ENCODE peak calls at places on chromosomes 4 and X, in five cellular contexts. B is H1, X is H9, H is IMR-90, C is mesenchymal stem cell. R is an unnamed sample.

GRCh38 chr4:41207330-41207831 is 7.0 kb downstream of the APBB2 start:
- DNase-seq in C (peak; percentile 28), B (no peak), X (no peak), H (no peak), R (no peak)

GRCh38 chrX:133249659-133250058 is 31.5 kb upstream of the TFDP3 start:
- DNase-seq in C (no peak), H (no peak), X (no peak), B (no peak), R (no peak)

GRCh38 chr4:113699772-113700171 is 61.8 kb downstream of the CAMK2D start:
- DNase-seq in H (peak; percentile 76), X (no peak), C (peak; percentile 33), B (no peak), R (no peak)

GRCh38 chrX:25343060-25343459 is 327.3 kb upstream of the ARX start:
- DNase-seq in X (no peak), H (no peak), C (no peak), B (no peak), R (peak; percentile 0)

GRCh38 chr4:182808673-182809416 is 108.3 kb downstream of the DCTD start:
- DNase-seq in C (peak; percentile 17), B (no peak), H (peak; percentile 24), X (no peak), R (no peak)

GRCh38 chr4:72896515-72896914 is 173.0 kb downstream of the COX18 start:
- DNase-seq in C (peak; percentile 79), B (no peak), X (no peak), H (peak; percentile 78), R (peak; percentile 83)

GRCh38 chr4:184664445-184665210 is 15.1 kb downstream of the PRIMPOL start:
- DNase-seq in H (peak; percentile 18), B (no peak), C (no peak), X (peak; percentile 55), R (peak; percentile 80)

GRCh38 chr4:141248029-141248428 is 27.3 kb downstream of the ZNF330 start:
- DNase-seq in C (peak; percentile 70), X (no peak), B (no peak), H (peak; percentile 71), R (no peak)

GRCh38 chr4:10589308-10589707 is 95.3 kb downstream of the CLNK start:
- DNase-seq in H (no peak), B (no peak), C (no peak), X (no peak), R (peak; percentile 81)

GRCh38 chr4:150379454-150379853 is 202.5 kb upstream of the MAB21L2 start:
- DNase-seq in B (no peak), C (no peak), H (peak; percentile 64), X (no peak), R (no peak)

GRCh38 chr4:24753519-24753918 is 41.9 kb upstream of the SOD3 start:
- DNase-seq in H (peak; percentile 67), B (no peak), X (no peak), C (peak; percentile 28), R (no peak)

GRCh38 chr4:123896446-123897071 is 500.0 kb downstream of the SPRY1 start:
- DNase-seq in H (no peak), C (no peak), B (no peak), X (no peak), R (no peak)

GRCh38 chr4:153931804-153932203 is 142.9 kb upstream of the SFRP2 start:
- DNase-seq in C (peak; percentile 82), H (no peak), B (no peak), X (no peak), R (no peak)

GRCh38 chr4:153936121-153936520 is 147.2 kb upstream of the SFRP2 start:
- DNase-seq in C (no peak), H (no peak), B (no peak), X (no peak), R (no peak)

GRCh38 chr4:153934689-153935017 is 145.8 kb upstream of the SFRP2 start:
- DNase-seq in C (peak; percentile 19), H (no peak), X (no peak), B (no peak), R (no peak)

GRCh38 chr4:153937289-153937688 is 148.4 kb upstream of the SFRP2 start:
- DNase-seq in H (no peak), X (no peak), C (no peak), B (no peak), R (no peak)

DNA sequence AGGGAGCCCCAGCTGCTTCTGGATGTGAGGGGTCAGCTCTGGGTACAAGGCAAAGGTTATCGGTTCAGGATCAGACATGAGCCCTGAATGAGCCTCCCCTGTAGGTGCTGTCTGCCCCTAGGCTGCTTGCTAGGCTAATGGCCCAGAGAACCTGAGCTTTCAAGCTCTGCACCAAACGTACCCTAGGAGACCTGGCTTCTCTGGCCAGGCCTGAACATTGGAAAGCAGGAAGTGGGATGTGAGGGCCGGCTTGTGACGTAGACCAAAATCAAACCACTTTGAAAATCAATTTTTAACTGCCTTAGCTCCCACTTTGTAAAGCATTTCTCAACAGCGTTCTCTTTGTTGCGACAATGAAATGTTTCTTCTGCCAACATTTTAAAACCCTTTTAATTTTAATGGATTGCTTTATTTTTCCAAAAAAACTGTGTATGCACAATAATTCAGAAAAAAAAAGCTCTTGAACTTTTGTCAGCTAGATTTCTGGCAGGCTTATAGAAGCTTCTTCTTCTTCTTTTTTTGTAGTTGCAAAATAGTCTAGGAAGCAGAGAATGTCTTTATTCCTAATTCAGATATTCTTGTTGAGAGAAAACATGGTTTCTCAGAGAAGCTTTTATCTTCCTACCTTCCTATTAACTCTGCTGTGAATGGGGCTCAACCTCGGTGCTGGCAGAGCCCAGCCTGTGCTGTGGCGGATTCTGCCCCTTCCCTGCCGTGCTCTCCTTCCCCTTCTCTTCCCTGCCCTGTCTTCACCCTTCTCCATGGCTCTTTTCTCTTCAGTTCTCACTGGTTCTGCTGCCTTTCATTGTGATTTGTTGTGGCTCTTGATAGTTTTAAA is 145.2 kb upstream of the SFRP2 start:
- DNase-seq in C (no peak), H (no peak), B (no peak), X (no peak), R (peak; percentile 7)
- H3K18ac ChIP-seq in C (peak overlapping the region; percentile 56), H (no peak overlapping the region), B (no peak overlapping the region), X (no peak overlapping the region), R (no peak overlapping the region)

DNA sequence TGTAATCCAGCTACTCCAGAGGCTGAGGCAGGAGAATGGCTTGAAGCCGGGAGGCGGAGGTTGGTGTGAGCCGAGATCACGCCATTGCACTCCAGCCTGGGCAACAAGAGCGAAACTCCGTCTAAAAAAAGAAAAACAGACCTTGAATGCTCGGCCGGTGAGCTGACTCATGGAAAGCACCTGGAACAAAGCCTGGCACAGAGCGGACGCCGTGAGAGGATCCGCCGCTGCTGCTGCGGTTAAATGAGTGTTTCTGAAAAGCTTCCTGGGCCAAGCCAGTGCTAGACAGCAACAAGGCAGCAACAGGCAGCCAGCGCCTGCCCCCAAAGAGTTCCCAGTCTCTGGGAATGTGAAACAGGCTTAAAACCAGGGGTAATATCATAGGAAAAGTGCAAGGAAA is 186.4 kb downstream of the AFAP1 start:
- DNase-seq in B (no peak), X (no peak), C (no peak), H (no peak), R (no peak)
- H2BK5ac ChIP-seq in B (no peak overlapping the region), X (no peak overlapping the region), C (no peak overlapping the region), H (no peak overlapping the region), R (no peak overlapping the region)

GRCh38 chr4:139630991-139631390 is 34.6 kb upstream of the MGST2 start:
- DNase-seq in C (no peak), H (no peak), X (no peak), B (no peak), R (peak; percentile 46)
- H2BK120ac ChIP-seq in C (no peak overlapping the region), H (no peak overlapping the region), X (no peak overlapping the region), B (no peak overlapping the region), R (no peak overlapping the region)

DNA sequence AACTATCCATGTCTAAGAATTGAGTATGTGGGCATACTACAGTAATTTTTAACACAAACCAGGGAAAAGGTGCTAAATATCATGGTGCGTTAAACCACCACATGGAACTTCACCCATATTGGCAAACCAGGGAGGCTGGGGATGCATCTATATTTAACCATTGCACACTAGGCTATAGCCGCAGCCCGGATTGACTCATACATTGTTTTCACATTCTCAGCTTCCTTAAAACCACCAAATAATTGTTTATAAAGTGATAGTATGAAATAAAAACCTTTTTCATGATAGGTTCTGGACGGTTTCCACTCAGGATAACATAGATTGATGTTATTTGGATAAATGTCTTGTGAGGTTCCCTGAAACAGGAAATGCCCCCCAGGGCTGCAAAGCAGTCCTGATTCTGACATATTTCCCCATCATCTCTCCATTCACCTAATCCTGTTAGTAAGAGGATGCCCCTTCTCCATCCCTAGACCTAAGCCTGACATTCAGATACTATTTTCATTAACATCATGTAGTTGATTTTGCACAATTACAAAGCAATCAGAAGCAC is 7.9 kb downstream of the COL25A1 start:
- DNase-seq in C (peak; percentile 75), B (no peak), H (peak; percentile 13), X (no peak), R (no peak)
- H3K18ac ChIP-seq in C (no peak overlapping the region), B (no peak overlapping the region), H (no peak overlapping the region), X (no peak overlapping the region), R (no peak overlapping the region)

DNA sequence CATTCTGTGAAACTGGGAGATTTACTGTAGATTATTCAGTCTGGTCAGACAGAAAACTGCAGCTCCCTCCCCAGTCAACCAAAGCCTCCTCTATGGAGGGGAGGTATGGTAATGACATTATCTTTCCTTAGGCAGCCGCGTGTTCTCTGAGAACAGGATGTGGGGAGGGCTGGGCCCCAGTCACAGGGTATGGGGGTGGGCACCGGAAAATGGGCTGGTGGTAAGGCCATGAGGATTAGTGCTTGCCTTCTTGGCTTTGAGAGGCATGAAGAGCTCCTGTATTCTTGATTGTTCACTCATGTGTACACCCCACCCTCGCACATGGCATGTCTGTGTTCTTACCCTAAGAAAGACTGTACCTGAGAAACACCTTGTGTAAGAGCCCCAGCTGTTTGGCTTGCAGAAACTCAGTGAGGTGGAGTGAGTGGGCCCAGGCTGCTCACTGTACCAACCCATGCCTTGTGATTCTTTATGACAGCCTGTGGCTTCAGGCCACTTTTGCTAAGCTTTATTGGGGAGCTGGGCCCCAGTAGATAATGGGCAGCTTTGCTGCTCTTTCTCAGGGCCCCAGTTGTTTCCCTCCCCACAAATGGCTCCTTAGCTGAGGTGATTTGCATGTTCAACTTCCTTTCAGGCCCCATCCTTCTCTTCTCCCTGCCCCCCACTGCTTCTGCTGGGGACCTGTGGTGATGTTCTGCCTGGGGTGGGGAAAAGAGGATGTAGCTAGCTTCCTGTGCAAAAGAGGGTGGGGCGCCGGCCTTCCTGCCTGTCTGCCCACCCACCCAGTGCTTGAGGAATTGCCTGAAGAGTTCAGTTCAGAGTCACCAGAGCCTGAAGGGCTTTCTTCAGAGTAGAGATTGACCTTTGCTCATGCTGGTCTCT is 30.7 kb downstream of the MSN start:
- DNase-seq in X (peak; percentile 32), H (no peak), B (no peak), C (peak; percentile 67), R (peak; percentile 70)
- H2BK5ac ChIP-seq in X (no peak overlapping the region), H (peak overlapping the region; percentile 74), B (peak overlapping the region; percentile 44), C (no peak overlapping the region), R (peak overlapping the region; percentile 1)

GRCh38 chrX:42098897-42099296 is 175.5 kb upstream of the CASK start:
- DNase-seq in H (no peak), B (no peak), X (peak; percentile 35), C (no peak), R (no peak)
- H2BK120ac ChIP-seq in H (no peak overlapping the region), B (no peak overlapping the region), X (no peak overlapping the region), C (no peak overlapping the region), R (no peak overlapping the region)

R was measured in mesendoderm.